ENCODE peak calls at places on chromosome 3, in eight cellular contexts. S, W, N, Q, U, C, H and Z are unnamed samples.

GRCh38 chr3:142353571-142353970 is 94.3 kb downstream of the XRN1 start:
- DNase-seq in S (no peak), W (no peak), N (no peak), Q (no peak), U (no peak), C (no peak), H (no peak), Z (no peak)

GRCh38 chr3:52123106-52123708 is 31.0 kb downstream of the POC1A start:
- DNase-seq in S (peak; percentile 50), W (peak; percentile 80), N (peak; percentile 59), Q (peak; percentile 61), U (peak; percentile 80), C (peak; percentile 92), H (peak; percentile 63), Z (peak; percentile 16)

GRCh38 chr3:14467723-14468620 is 65.6 kb downstream of the SLC6A6 start:
- DNase-seq in S (no peak), W (peak; percentile 59), N (peak; percentile 51), Q (peak; percentile 37), U (peak; percentile 36), C (no peak), H (peak; percentile 53), Z (no peak)

GRCh38 chr3:139937674-139938279 is 2.8 kb downstream of the CLSTN2 start:
- DNase-seq in S (peak; percentile 33), W (peak; percentile 47), N (peak; percentile 15), Q (peak; percentile 59), U (peak; percentile 37), C (no peak), H (peak; percentile 20), Z (no peak)

GRCh38 chr3:184239221-184239620 is 9.5 kb downstream of the ALG3 start:
- DNase-seq in S (no peak), W (no peak), N (no peak), Q (no peak), U (no peak), C (no peak), H (no peak), Z (no peak)

GRCh38 chr3:177441281-177441812 is 244.1 kb upstream of the TBL1XR1 start:
- DNase-seq in S (no peak), W (no peak), N (no peak), Q (peak; percentile 53), U (no peak), C (no peak), H (no peak), Z (no peak)

GRCh38 chr3:66386925-66387650 is 113.7 kb downstream of the LRIG1 start:
- DNase-seq in S (no peak), W (no peak), N (no peak), Q (no peak), U (peak; percentile 83), C (no peak), H (no peak), Z (no peak)

GRCh38 chr3:183492849-183493179 is 62.7 kb downstream of the KLHL6 start:
- DNase-seq in S (no peak), W (no peak), N (no peak), Q (no peak), U (no peak), C (no peak), H (no peak), Z (no peak)

GRCh38 chr3:128242818-128243601 is 89.7 kb downstream of the EEFSEC start:
- DNase-seq in S (no peak), W (no peak), N (no peak), Q (no peak), U (no peak), C (no peak), H (no peak), Z (no peak)

GRCh38 chr3:94026623-94027022 is 1.8 kb downstream of the STX19 start:
- DNase-seq in S (no peak), W (no peak), N (no peak), Q (no peak), U (no peak), C (no peak), H (no peak), Z (no peak)

GRCh38 chr3:197186887-197187588 is 111.4 kb downstream of the DLG1 start:
- DNase-seq in S (no peak), W (peak; percentile 57), N (peak; percentile 62), Q (peak; percentile 79), U (peak; percentile 75), C (no peak), H (peak; percentile 75), Z (peak; percentile 25)

GRCh38 chr3:65170357-65171090 is 482.7 kb upstream of the ADAMTS9 start:
- DNase-seq in S (peak; percentile 84), W (peak; percentile 69), N (peak; percentile 48), Q (peak; percentile 96), U (no peak), C (peak; percentile 60), H (no peak), Z (peak; percentile 93)

GRCh38 chr3:128554100-128554464 is 61.1 kb upstream of the GATA2 start:
- DNase-seq in S (no peak), W (no peak), N (peak; percentile 10), Q (peak; percentile 18), U (no peak), C (no peak), H (no peak), Z (no peak)

GRCh38 chr3:84165278-84165677 is 793.5 kb upstream of the CADM2 start:
- DNase-seq in S (no peak), W (no peak), N (no peak), Q (no peak), U (no peak), C (no peak), H (no peak), Z (no peak)

GRCh38 chr3:35638640-35639250 is 580 bp upstream of the ARPP21 start:
- DNase-seq in S (no peak), W (no peak), N (no peak), Q (no peak), U (no peak), C (peak; percentile 60), H (no peak), Z (no peak)

GRCh38 chr3:35641920-35642532 is 2.7 kb downstream of the ARPP21 start:
- DNase-seq in S (no peak), W (no peak), N (no peak), Q (no peak), U (no peak), C (no peak), H (no peak), Z (no peak)

GRCh38 chr3:35639251-35640185 is at the start of gene ARPP21:
- DNase-seq in S (no peak), W (peak; percentile 61), N (peak; percentile 46), Q (peak; percentile 2), U (no peak), C (peak; percentile 65), H (peak; percentile 61), Z (no peak)

GRCh38 chr3:35640736-35641135 is 1.4 kb downstream of the ARPP21 start:
- DNase-seq in S (no peak), W (no peak), N (no peak), Q (no peak), U (no peak), C (no peak), H (no peak), Z (no peak)

GRCh38 chr3:35640186-35640584 is 860 bp downstream of the ARPP21 start:
- DNase-seq in S (no peak), W (no peak), N (no peak), Q (no peak), U (no peak), C (no peak), H (no peak), Z (no peak)
- H3K4me3 ChIP-seq in S (no peak overlapping the region), W (peak overlapping the region; percentile 50), N (peak overlapping the region; percentile 58), Q (no peak overlapping the region), U (no peak overlapping the region), C (peak overlapping the region; percentile 24), H (peak overlapping the region; percentile 68), Z (peak overlapping the region; percentile 53)

DNA sequence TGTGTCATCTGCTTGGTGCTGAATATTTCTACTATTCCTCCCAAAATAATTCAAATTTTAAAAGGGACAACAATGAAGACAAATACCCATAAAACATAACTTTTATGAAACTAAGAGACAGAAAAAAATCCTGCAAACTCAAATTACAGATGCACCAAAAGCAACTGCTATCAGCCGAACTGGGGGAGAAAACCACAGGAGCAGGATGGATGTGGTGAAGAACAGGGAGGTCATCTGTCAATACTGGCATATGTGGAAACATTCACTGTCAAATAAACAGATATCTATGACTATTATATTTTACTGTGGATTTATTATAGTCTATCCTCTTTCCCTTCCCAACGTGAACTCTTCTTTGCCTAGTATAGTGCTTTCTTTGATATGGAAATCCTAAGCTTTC is 53.3 kb upstream of the CPOX start:
- DNase-seq in S (no peak), W (no peak), N (no peak), Q (no peak), U (no peak), C (no peak), H (no peak), Z (no peak)
- H3K4me3 ChIP-seq in S (no peak overlapping the region), W (no peak overlapping the region), N (no peak overlapping the region), Q (no peak overlapping the region), U (no peak overlapping the region), C (no peak overlapping the region), H (no peak overlapping the region), Z (no peak overlapping the region)

DNA sequence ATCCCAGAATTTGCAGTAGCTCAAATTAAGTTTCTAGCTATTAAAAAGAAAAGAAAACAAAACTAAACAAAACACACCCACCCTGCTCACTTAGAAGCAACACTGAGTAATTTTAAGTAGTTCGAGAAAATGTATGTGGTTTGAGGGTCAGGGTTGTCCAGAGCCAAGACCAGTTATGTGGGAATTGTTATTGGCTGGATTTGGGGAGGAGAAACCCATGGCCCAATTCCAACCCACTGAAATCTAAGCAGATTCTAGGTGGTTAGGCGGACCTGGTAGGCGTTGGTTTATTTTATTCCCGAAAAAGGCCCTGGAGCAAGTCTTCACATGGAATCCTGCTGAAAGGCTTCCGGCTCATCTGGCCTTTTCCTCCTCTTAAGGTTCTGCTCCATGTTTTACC is 63.8 kb downstream of the FLNB start:
- DNase-seq in S (no peak), W (no peak), N (no peak), Q (peak; percentile 80), U (no peak), C (no peak), H (no peak), Z (no peak)
- H3K4me3 ChIP-seq in S (no peak overlapping the region), W (no peak overlapping the region), N (no peak overlapping the region), Q (no peak overlapping the region), U (no peak overlapping the region), C (no peak overlapping the region), H (no peak overlapping the region), Z (no peak overlapping the region)

DNA sequence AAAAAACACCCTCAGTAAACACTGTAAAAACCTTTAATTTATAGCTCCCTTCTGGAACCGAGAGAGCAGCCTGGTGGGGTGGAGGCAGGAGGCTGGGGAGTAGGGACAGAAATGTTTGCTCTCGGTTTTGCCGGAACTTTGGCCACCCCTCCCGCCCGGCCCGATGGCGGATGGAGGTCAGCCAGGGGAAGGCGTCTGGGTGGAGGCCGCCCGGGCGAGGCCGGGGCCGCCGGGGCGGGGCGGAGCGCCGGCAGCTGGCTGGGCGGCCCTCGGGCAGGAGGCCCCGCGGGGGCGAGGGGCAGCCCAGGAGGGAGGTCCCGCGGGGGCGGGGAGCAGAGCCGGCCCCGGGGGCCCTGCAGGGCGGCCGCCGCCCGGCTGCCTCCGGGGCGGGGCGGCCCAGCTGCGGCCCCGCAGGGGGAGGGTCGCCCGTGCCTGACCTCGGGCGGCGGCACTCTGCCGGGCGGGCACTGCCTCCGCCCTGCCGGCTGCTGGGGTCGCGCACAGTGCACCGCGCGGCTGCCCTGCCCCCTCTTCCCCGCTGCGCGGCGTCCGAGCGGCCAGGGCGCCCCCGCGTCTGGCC is 829 bp upstream of the SKIL start:
- DNase-seq in S (peak; percentile 62), W (peak; percentile 94), N (peak; percentile 84), Q (peak; percentile 85), U (peak; percentile 91), C (peak; percentile 90), H (peak; percentile 85), Z (peak; percentile 60)
- H3K4me3 ChIP-seq in S (peak overlapping the region; percentile 83), W (peak overlapping the region; percentile 96), N (peak overlapping the region; percentile 75), Q (peak overlapping the region; percentile 61), U (peak overlapping the region; percentile 62), C (peak overlapping the region; percentile 94), H (peak overlapping the region; percentile 67), Z (peak overlapping the region; percentile 44)

GRCh38 chr3:195892105-195892354 is 16.3 kb downstream of the TNK2 start:
- DNase-seq in S (no peak), W (no peak), N (no peak), Q (no peak), U (no peak), C (no peak), H (no peak), Z (no peak)
- H3K4me3 ChIP-seq in S (no peak overlapping the region), W (peak overlapping the region; percentile 27), N (no peak overlapping the region), Q (peak overlapping the region; percentile 11), U (no peak overlapping the region), C (no peak overlapping the region), H (no peak overlapping the region), Z (peak overlapping the region; percentile 51)